ENCODE peak calls at places on chromosome 18, in ten cellular contexts. V is CD8-positive, alpha-beta T cell; O is choroid plexus epithelial cell; F is cardiac muscle cell; S is stomach; H is fibroblast of mammary gland; M is neural crest cell; W is HepG2; K is osteocyte; Z is suprapubic skin. D is an unnamed sample.
A peak's percentile ranks its signal among the peaks of the same experiment; 100 is the strongest.

GRCh38 chr18:45879681-45880655 is 54.5 kb downstream of the SIGLEC15 start:
- DNase-seq in O (peak; percentile 75), Z (no peak), H (peak; percentile 67), V (peak; percentile 86), M (peak; percentile 77), S (peak; percentile 72), W (peak; percentile 34), K (peak; percentile 90), F (peak; percentile 78), D (peak; percentile 65)

GRCh38 chr18:11937874-11938478 is 29.9 kb upstream of the MPPE1 start:
- DNase-seq in F (peak; percentile 80), O (peak; percentile 78), M (peak; percentile 79), Z (no peak), S (peak; percentile 87), K (peak; percentile 86), V (peak; percentile 82), W (peak; percentile 48), H (peak; percentile 72), D (peak; percentile 80)

GRCh38 chr18:48592540-48592939 is 53.7 kb downstream of the CTIF start:
- DNase-seq in Z (no peak), S (no peak), M (no peak), H (no peak), O (no peak), V (no peak), K (no peak), W (no peak), F (no peak), D (no peak)

GRCh38 chr18:14189858-14190257 is 57.6 kb upstream of the ZNF519 start:
- DNase-seq in K (no peak), F (no peak), Z (no peak), S (no peak), W (peak; percentile 90), M (no peak), V (no peak), H (peak; percentile 90), O (peak; percentile 32), D (peak; percentile 57)

GRCh38 chr18:39701839-39702238 is 2136.2 kb upstream of the CELF4 start:
- DNase-seq in V (no peak), H (peak; percentile 25), S (no peak), M (no peak), K (no peak), O (peak; percentile 49), W (peak; percentile 88), Z (no peak), F (no peak), D (no peak)

GRCh38 chr18:30775629-30776028 is 266.9 kb downstream of the DSC3 start:
- DNase-seq in V (no peak), M (no peak), K (no peak), O (no peak), S (no peak), H (no peak), F (no peak), Z (no peak), W (no peak), D (peak; percentile 1)

GRCh38 chr18:33146009-33146408 is 294.5 kb downstream of the CCDC178 start:
- DNase-seq in Z (no peak), V (no peak), H (no peak), O (peak; percentile 7), S (no peak), M (no peak), W (no peak), F (no peak), K (no peak), D (no peak)

GRCh38 chr18:48897531-48897930 is 53.2 kb downstream of the SMAD7 start:
- DNase-seq in Z (no peak), S (no peak), V (no peak), M (no peak), H (peak; percentile 30), O (no peak), F (no peak), K (no peak), W (no peak), D (no peak)

GRCh38 chr18:79246309-79247108 is 149.2 kb upstream of the NFATC1 start:
- DNase-seq in F (peak; percentile 76), V (peak; percentile 77), M (peak; percentile 79), S (peak; percentile 73), W (peak; percentile 36), O (peak; percentile 80), Z (no peak), K (peak; percentile 92), H (peak; percentile 77), D (peak; percentile 90)

GRCh38 chr18:79546781-79547272 is 132.8 kb upstream of the CTDP1 start:
- DNase-seq in O (no peak), Z (peak; percentile 75), V (no peak), S (peak; percentile 16), M (no peak), W (no peak), K (peak; percentile 80), H (no peak), F (no peak), D (no peak)

GRCh38 chr18:38698108-38698507 is 1132.5 kb upstream of the CELF4 start:
- DNase-seq in M (no peak), F (no peak), Z (no peak), H (no peak), O (no peak), K (no peak), S (no peak), V (no peak), W (no peak), D (no peak)

GRCh38 chr18:9211955-9212354 is 75.4 kb downstream of the ANKRD12 start:
- DNase-seq in Z (no peak), O (peak; percentile 11), M (no peak), V (no peak), H (no peak), K (no peak), S (no peak), W (no peak), F (no peak), D (no peak)

DNA sequence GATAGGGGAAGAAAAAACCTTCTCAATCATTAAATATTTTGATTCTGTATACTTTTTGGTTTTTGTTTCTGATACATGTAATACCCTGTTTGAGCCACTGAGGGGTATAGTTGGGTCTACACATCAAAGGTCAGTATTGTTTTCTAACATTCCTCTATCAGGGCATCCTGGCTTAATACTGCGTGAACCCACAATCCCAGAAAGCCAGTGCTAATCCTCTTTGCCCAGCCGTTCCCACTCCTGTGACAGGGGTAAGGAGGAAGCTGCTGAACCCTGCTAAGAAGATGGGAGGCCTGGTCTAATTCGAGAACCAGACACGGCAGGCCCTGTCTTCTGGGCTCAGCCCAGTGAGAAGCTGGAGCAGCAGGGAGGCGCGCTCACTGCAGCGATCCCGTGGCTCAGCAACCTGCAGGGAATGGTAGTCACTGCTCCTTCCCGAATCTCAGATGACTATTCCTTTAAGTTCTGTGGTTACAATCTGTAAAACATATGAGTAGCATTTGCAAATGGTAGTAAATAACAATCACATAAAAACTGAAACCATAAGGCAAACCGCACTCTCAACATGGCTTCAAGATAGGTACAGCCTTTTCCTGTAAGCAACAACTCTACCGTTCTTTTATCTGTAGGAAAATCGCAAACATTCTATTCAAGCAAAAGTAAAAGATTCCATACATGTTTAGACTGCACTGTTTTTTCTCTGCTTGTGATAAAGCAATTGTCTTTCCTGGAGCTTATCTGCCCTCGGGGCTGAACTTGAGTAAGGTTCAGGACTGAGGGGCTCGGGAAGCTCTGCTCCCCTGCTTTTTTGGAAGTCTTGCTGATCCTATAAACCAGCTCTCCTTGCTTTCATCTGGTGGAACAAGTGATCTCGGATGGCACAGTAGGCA is 87.0 kb downstream of the EPB41L3 start:
- DNase-seq in V (peak; percentile 66), S (no peak), F (peak; percentile 37), K (no peak), M (no peak), W (peak; percentile 7), O (peak; percentile 84), H (peak; percentile 58), Z (no peak), D (peak; percentile 17)
- TF ChIP-seq CTCF in V (peak; percentile 14), S (no peak), F (peak; percentile 60), K (peak; percentile 66), M (peak; percentile 63), W (no peak), O (peak; percentile 59), H (peak; percentile 59), Z (peak; percentile 23), D (peak; percentile 30)

DNA sequence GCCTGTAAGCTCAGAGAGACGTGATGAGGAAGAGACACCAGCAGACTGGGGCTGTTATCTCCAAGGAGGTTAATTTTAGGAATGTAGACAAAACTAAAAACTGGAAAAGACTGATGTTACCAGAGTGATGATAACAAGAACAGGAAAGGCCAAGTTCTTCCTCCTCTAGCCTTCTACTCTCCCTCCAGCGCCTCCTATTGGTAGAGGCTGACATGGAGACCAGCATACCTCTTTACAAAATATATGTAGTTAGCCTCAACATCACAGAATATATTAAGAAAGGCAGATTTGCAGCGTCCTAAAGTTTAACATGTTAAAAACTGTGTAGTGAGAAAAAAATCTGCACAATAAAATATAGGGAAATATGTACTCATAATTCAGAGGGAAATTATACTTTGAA is 66.0 kb downstream of the TCF4 start:
- DNase-seq in S (no peak), O (peak; percentile 47), Z (no peak), M (peak; percentile 16), F (no peak), K (no peak), H (peak; percentile 36), V (no peak), W (no peak), D (peak; percentile 23)
- TF ChIP-seq CTCF in S (no peak), O (peak; percentile 58), Z (no peak), M (peak; percentile 53), F (peak; percentile 46), K (peak; percentile 28), H (peak; percentile 52), V (peak; percentile 19), W (no peak), D (no peak)

GRCh38 chr18:59056706-59057492 is 82.8 kb upstream of the SEC11C start:
- DNase-seq in H (peak; percentile 64), W (peak; percentile 36), M (peak; percentile 88), O (peak; percentile 84), Z (no peak), F (peak; percentile 78), V (no peak), S (peak; percentile 85), K (peak; percentile 90), D (peak; percentile 71)

GRCh38 chr18:59055345-59056032 is 84.2 kb upstream of the SEC11C start:
- DNase-seq in M (no peak), F (peak; percentile 18), W (no peak), Z (no peak), H (no peak), O (peak; percentile 61), S (no peak), K (no peak), V (no peak), D (no peak)

GRCh38 chr18:59057969-59058368 is 81.7 kb upstream of the SEC11C start:
- DNase-seq in S (no peak), K (no peak), W (no peak), F (no peak), H (peak; percentile 87), M (no peak), Z (no peak), O (peak; percentile 21), V (no peak), D (no peak)

GRCh38 chr18:59059140-59059539 is 80.5 kb upstream of the SEC11C start:
- DNase-seq in Z (no peak), F (no peak), O (no peak), K (no peak), V (no peak), S (no peak), M (no peak), H (no peak), W (no peak), D (no peak)

GRCh38 chr18:59057493-59057795 is 82.2 kb upstream of the SEC11C start:
- DNase-seq in W (no peak), O (no peak), F (no peak), S (no peak), Z (no peak), H (no peak), V (no peak), M (no peak), K (no peak), D (no peak)
- TF ChIP-seq CTCF in W (no peak), O (no peak), F (no peak), S (peak; percentile 1), Z (no peak), H (no peak), V (no peak), M (no peak), K (no peak), D (no peak)

GRCh38 chr18:65567372-65567771 is 183.4 kb upstream of the CDH7 start:
- DNase-seq in K (no peak), M (no peak), W (peak; percentile 7), Z (no peak), O (peak; percentile 1), V (no peak), H (no peak), S (no peak), F (peak; percentile 38), D (peak; percentile 43)
- TF ChIP-seq CTCF in K (peak; percentile 30), M (peak; percentile 70), W (peak; percentile 25), Z (no peak), O (no peak), V (no peak), H (no peak), S (no peak), F (no peak), D (peak; percentile 37)